ENCODE peak calls at places on chromosome 16, in six cellular contexts. F is ovary, O is GM12892, R is H54, X is esophagus squamous epithelium, M is adrenal gland. G is an unnamed sample.

GRCh38 chr16:22235839-22236745 is 30.0 kb downstream of the EEF2K start:
- DNase-seq in X (no peak), R (no peak), F (no peak), O (no peak), M (peak), G (peak)

GRCh38 chr16:58654456-58655214 is 25.0 kb upstream of the CNOT1 start:
- DNase-seq in X (no peak), M (no peak), O (no peak), F (no peak), R (no peak), G (no peak)

GRCh38 chr16:63617990-63618763 is 1503.7 kb downstream of the CDH11 start:
- DNase-seq in X (no peak), M (no peak), F (no peak), O (no peak), R (no peak), G (peak)

GRCh38 chr16:10040136-10041080 is 141.8 kb downstream of the GRIN2A start:
- DNase-seq in R (no peak), F (no peak), M (no peak), X (no peak), O (no peak), G (no peak)

GRCh38 chr16:4535627-4536108 is 2.9 kb downstream of the CDIP1 start:
- DNase-seq in X (no peak), R (no peak), F (no peak), M (no peak), O (no peak), G (peak)

GRCh38 chr16:88871730-88872416 is 5.4 kb upstream of the PABPN1L start:
- DNase-seq in X (no peak), R (no peak), O (no peak), F (no peak), M (no peak), G (no peak)

GRCh38 chr16:9089660-9090059 is 1.8 kb upstream of the HAPSTR1 start:
- DNase-seq in F (no peak), X (no peak), M (no peak), O (no peak), R (no peak), G (no peak)

GRCh38 chr16:11742041-11742535 is 569 bp downstream of the TXNDC11 start:
- DNase-seq in R (peak), M (peak), F (no peak), O (peak), X (no peak), G (no peak)

GRCh38 chr16:51416921-51417320 is 265.9 kb upstream of the SALL1 start:
- DNase-seq in X (no peak), R (no peak), M (no peak), F (no peak), O (no peak), G (no peak)

GRCh38 chr16:81204794-81205680 is 33.5 kb upstream of the BCO1 start:
- DNase-seq in O (peak), F (peak), X (no peak), M (no peak), R (peak), G (peak)

GRCh38 chr16:56862776-56863175 is 2.2 kb upstream of the SLC12A3 start:
- DNase-seq in R (no peak), X (no peak), F (no peak), M (no peak), O (no peak), G (peak)

GRCh38 chr16:56861092-56861610 is 3.9 kb upstream of the SLC12A3 start:
- DNase-seq in R (no peak), O (no peak), F (no peak), X (no peak), M (no peak), G (peak)

GRCh38 chr16:56860226-56861020 is 4.6 kb upstream of the SLC12A3 start:
- DNase-seq in X (no peak), O (peak), M (no peak), F (no peak), R (no peak), G (peak)

GRCh38 chr16:56859636-56860035 is 5.4 kb upstream of the SLC12A3 start:
- DNase-seq in O (no peak), M (no peak), X (no peak), F (no peak), R (no peak), G (no peak)

GRCh38 chr16:56861756-56862155 is 3.3 kb upstream of the SLC12A3 start:
- DNase-seq in O (no peak), X (no peak), R (no peak), M (no peak), F (no peak), G (no peak)
- TF ChIP-seq POLR2A in O (no peak), X (no peak), R (no peak), M (no peak), F (no peak), G (no peak)

GRCh38 chr16:56682703-56683397 is 580 bp downstream of the MT1X start:
- DNase-seq in F (peak), O (no peak), M (no peak), X (no peak), R (no peak), G (peak)
- TF ChIP-seq POLR2A in F (no peak), O (no peak), M (no peak), X (no peak), R (no peak), G (no peak)

GRCh38 chr16:85419503-85420408 is 193.4 kb upstream of the GSE1 start:
- DNase-seq in M (no peak), F (peak), X (no peak), O (no peak), R (no peak), G (no peak)
- TF ChIP-seq POLR2A in M (no peak), F (no peak), X (no peak), O (no peak), R (no peak), G (no peak)

DNA sequence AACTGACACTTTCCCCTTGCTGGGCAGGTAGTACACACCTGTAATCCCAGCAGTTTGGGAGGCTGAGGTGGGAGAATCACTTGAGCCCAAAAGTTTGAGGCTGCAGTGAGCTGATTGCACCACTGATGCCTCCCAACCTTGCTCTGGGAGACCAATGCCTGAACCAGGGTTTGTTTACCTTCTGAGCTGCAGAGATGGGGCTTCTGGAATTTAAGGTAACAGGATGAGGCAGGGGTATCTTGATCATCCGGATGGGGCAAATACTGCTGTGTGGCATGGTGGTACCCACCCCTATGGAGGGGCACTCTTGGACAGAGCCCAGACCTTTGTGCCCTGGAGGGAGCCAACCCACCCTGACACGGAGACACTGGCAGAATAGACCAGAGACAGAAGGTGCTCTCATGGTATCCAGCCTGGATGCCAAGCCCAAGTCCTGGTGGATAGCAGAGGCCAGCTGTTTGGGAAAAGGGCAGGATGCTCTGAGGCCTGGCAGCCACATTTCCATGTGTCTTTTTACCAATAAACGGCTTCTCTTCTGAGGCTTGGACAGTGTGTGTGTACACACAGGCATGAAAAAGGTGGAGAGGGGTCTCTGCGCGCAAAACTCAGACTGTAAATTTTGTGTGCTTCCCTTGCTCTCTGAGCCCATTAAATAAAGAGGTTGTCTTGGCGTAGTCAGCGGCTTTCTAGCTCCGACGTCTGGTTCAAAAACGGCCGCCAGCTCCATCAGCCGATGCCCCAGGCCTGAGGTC is 4.4 kb downstream of the ZNF48 start:
- DNase-seq in M (no peak), R (no peak), F (no peak), X (no peak), O (no peak), G (no peak)
- TF ChIP-seq POLR2A in M (no peak), R (no peak), F (no peak), X (no peak), O (no peak), G (no peak)

GRCh38 chr16:50065624-50066481 is at the start of gene HEATR3:
- DNase-seq in F (peak), M (peak), R (peak), O (peak), X (peak), G (peak)
- TF ChIP-seq POLR2A in F (no peak), M (peak), R (peak), O (peak), X (peak), G (peak)

GRCh38 chr16:72025404-72026114 is 17.0 kb downstream of the DHODH start:
- DNase-seq in X (no peak), F (no peak), O (no peak), M (no peak), R (no peak), G (no peak)

GRCh38 chr16:72021043-72021442 is 12.5 kb downstream of the DHODH start:
- DNase-seq in R (no peak), F (no peak), M (no peak), O (no peak), X (no peak), G (no peak)

GRCh38 chr16:72027669-72028378 is 19.3 kb downstream of the DHODH start:
- DNase-seq in O (no peak), R (no peak), M (no peak), X (no peak), F (no peak), G (no peak)

GRCh38 chr16:72024862-72025382 is 16.4 kb downstream of the DHODH start:
- DNase-seq in F (no peak), R (no peak), M (no peak), X (no peak), O (no peak), G (no peak)

GRCh38 chr16:72023962-72024361 is 15.4 kb downstream of the DHODH start:
- DNase-seq in F (no peak), R (no peak), M (no peak), O (no peak), X (no peak), G (no peak)
- TF ChIP-seq POLR2A in F (no peak), R (no peak), M (no peak), O (no peak), X (no peak), G (no peak)

DNA sequence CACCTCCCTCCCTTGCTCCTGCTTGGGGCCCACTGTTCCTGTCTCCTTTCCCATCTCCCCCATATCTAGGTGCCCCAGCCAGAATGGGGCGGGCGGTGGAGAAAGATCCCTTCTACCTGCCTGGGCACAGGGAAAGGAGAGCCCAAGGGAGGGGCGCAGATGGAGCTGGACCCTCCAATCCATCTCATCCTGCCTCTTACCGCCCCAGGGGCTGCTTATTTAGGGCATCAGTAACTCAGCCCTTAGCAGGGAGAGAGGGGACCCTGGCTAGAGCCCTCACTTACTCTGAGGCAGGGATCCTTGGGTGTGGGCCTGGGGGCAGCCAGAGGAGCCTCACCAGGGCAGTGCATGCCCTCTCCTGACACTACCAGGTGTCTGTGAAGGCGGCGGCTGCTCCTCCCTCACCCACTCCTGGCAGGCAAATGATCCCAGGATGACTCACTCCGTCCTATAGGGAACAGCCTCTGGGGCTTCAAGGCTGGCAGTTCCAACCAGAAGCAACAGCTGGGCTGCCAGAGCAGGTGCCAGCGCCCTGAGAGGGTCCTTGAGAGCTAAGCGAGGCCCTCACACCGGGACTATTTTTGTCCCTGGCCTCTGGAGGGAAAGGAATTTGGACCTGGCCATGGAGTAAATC is 16.3 kb upstream of the BCAR1 start:
- DNase-seq in R (peak), X (no peak), M (peak), O (no peak), F (peak), G (no peak)
- TF ChIP-seq POLR2A in R (no peak), X (no peak), M (peak), O (no peak), F (no peak), G (no peak)

DNA sequence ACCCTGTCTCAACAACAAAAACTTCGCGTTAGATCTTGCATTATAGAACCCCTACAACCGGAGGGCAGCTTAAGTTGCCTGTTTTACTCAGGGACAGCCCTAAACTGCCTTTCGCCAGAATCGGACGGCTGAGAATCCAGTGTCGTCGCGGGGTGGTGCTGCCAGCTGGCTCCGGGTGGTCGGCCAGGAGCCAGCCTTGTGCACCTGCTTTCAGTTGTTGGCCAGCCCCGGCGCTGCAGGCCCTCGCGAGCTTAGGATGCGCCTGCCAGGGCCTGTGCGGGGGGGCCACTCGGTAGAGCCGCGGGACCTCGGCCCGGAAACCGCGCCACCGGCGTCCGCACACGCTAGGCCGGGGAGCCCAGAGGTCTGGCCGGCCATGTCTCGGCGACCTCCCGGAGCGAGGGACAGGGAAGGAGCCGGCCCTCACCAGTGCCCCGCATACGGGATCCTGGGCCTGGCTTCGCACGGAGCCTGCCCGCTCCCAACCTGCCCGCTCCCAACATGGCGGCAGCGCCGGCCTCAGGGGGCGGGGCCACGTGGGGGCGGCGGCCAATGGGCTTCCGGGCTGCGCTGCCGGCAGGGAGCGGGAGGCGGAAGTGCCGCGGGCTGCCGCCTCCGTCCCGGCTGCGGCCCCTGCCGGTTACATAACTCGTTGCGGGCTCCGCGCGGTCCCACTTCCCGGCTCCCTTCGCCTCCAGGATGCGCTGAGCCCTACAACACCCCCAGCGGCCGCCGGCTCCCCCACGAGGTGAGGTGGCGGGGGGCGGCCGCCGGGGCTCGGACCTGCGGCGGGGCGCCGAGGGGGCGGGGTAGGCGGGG is 14.2 kb downstream of the NAA60 start:
- DNase-seq in M (peak), O (peak), X (peak), F (peak), R (peak), G (peak)
- TF ChIP-seq POLR2A in M (peak), O (peak), X (peak), F (peak), R (peak), G (peak)

GRCh38 chr16:67935096-67935401 is 1.6 kb downstream of the PSMB10 start:
- DNase-seq in O (no peak), R (no peak), X (no peak), M (no peak), F (no peak), G (no peak)

GRCh38 chr16:67936876-67937605 is 391 bp upstream of the PSMB10 start:
- DNase-seq in M (peak), R (no peak), F (no peak), O (peak), X (no peak), G (peak)

GRCh38 chr16:67935402-67936123 is 1.1 kb downstream of the PSMB10 start:
- DNase-seq in F (peak), M (peak), X (peak), R (peak), O (peak), G (peak)

GRCh38 chr16:67934306-67935095 is 2.1 kb downstream of the PSMB10 start:
- DNase-seq in F (peak), X (no peak), M (no peak), R (no peak), O (no peak), G (no peak)

DNA sequence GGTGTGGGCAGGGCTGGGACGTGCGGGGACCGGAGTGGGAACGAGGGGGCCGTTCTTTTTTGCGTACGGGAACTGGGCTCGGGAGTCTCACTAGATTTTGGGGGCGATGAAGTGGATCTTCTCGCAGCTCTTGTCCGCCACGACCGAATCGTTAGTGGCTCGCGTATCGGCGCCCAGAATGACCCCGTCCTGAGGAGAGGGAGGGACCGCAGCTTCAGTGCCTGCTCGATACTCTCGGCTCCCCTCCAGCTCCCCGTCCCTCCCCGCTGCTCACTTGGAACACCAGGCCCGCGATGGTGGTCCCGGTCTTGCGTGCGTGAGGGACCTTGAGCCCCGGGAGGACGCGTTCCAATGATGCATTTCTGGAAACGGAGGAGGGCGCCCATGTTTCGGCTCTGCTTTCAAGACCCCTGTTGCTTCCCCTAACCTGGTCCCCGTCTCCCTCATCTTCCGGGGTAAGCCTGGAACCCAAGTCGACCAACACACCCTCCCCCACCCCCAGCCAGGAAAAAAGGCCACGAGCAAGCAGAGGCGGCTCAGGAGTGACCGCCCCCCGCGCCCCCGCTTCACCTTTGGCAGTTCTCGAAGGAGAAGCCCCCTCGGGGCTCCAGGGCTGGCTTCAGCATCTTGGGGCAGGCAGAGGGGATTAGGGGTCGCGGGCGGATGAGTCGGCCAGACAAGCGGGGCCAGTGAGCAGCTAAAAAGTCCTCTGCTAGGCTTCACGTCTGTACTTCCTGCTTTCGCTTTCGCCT is at the start of gene PSMB10:
- DNase-seq in R (peak), M (peak), F (peak), O (peak), X (peak), G (peak)
- TF ChIP-seq POLR2A in R (no peak), M (peak), F (peak), O (peak), X (peak), G (peak)

G was measured in NB4.